ENCODE peak calls at places on chromosomes 4 and X, in seven cellular contexts. B, D, F, G, Z, W and U are unnamed samples.

GRCh38 chrX:104921606-104922205 is 298.8 kb downstream of the TEX13A start:
- DNase-seq in B (no peak), D (no peak), F (no peak), G (no peak), Z (no peak), W (no peak), U (no peak)

GRCh38 chrX:115324194-115324593 is 34.7 kb downstream of the LUZP4 start:
- DNase-seq in B (no peak), D (no peak), F (no peak), G (no peak), Z (no peak), W (no peak), U (no peak)

GRCh38 chr4:72094054-72094780 is 62.4 kb downstream of the NPFFR2 start:
- DNase-seq in B (no peak), D (no peak), F (peak), G (no peak), Z (peak), W (no peak), U (no peak)

GRCh38 chrX:45003080-45003479 is 130.1 kb downstream of the KDM6A start:
- DNase-seq in B (no peak), D (no peak), F (no peak), G (no peak), Z (no peak), W (no peak), U (no peak)

GRCh38 chr4:108118505-108118904 is 50.2 kb downstream of the LEF1 start:
- DNase-seq in B (no peak), D (no peak), F (no peak), G (no peak), Z (no peak), W (no peak), U (no peak)

GRCh38 chr4:6449335-6449734 is 23.1 kb downstream of the PPP2R2C start:
- DNase-seq in B (no peak), D (no peak), F (no peak), G (no peak), Z (no peak), W (no peak), U (no peak)

GRCh38 chr4:70666369-70666768 is at the start of gene JCHAIN:
- DNase-seq in B (no peak), D (no peak), F (no peak), G (no peak), Z (no peak), W (no peak), U (no peak)

GRCh38 chr4:19241845-19242244 is 1009.9 kb upstream of the SLIT2 start:
- DNase-seq in B (no peak), D (no peak), F (no peak), G (no peak), Z (no peak), W (no peak), U (no peak)

GRCh38 chr4:89708903-89709361 is 128.0 kb downstream of the SNCA start:
- DNase-seq in B (no peak), D (no peak), F (no peak), G (no peak), Z (no peak), W (no peak), U (peak)

GRCh38 chrX:119482497-119483480 is 14.5 kb downstream of the SLC25A5 start:
- DNase-seq in B (no peak), D (peak), F (peak), G (peak), Z (peak), W (peak), U (no peak)

GRCh38 chr4:83177182-83177581 is 62.7 kb upstream of the PLAC8 start:
- DNase-seq in B (no peak), D (no peak), F (no peak), G (no peak), Z (no peak), W (no peak), U (no peak)

GRCh38 chr4:8320386-8320750 is 50.8 kb downstream of the HTRA3 start:
- DNase-seq in B (peak), D (no peak), F (no peak), G (no peak), Z (no peak), W (no peak), U (no peak)

GRCh38 chr4:17667653-17668201 is 53.3 kb downstream of the MED28 start:
- DNase-seq in B (no peak), D (no peak), F (no peak), G (no peak), Z (no peak), W (no peak), U (no peak)

GRCh38 chrX:11597479-11597878 is 68.2 kb downstream of the ARHGAP6 start:
- DNase-seq in B (no peak), D (no peak), F (no peak), G (no peak), Z (no peak), W (no peak), U (no peak)

GRCh38 chrX:13646154-13646549 is 6.8 kb upstream of the TCEANC start:
- DNase-seq in B (no peak), D (no peak), F (peak), G (no peak), Z (peak), W (no peak), U (no peak)

GRCh38 chrX:133375558-133376340 is 39.5 kb downstream of the GPC4 start:
- DNase-seq in B (no peak), D (no peak), F (no peak), G (no peak), Z (no peak), W (no peak), U (no peak)

GRCh38 chr4:172177382-172177781 is 364.2 kb downstream of the GALNTL6 start:
- DNase-seq in B (no peak), D (no peak), F (no peak), G (no peak), Z (no peak), W (no peak), U (no peak)

GRCh38 chrX:40966204-40966820 is 118.9 kb upstream of the USP9X start:
- DNase-seq in B (no peak), D (no peak), F (no peak), G (no peak), Z (no peak), W (no peak), U (no peak)

GRCh38 chrX:154502989-154503388 is 12.6 kb upstream of the SLC10A3 start:
- DNase-seq in B (no peak), D (no peak), F (no peak), G (no peak), Z (no peak), W (no peak), U (no peak)

GRCh38 chrX:130079824-130080406 is 30.4 kb downstream of the ELF4 start:
- DNase-seq in B (no peak), D (no peak), F (peak), G (peak), Z (peak), W (peak), U (peak)

GRCh38 chrX:21723097-21723496 is 34.8 kb downstream of the SMPX start:
- DNase-seq in B (no peak), D (no peak), F (no peak), G (no peak), Z (no peak), W (no peak), U (no peak)

GRCh38 chr4:40722576-40723161 is 27.1 kb upstream of the NSUN7 start:
- DNase-seq in B (no peak), D (no peak), F (no peak), G (no peak), Z (no peak), W (no peak), U (no peak)

GRCh38 chr4:67558493-67558892 is at the start of gene STAP1:
- DNase-seq in B (no peak), D (no peak), F (no peak), G (no peak), Z (no peak), W (no peak), U (no peak)

GRCh38 chrX:30065226-30065625 is 150.1 kb upstream of the MAGEB2 start:
- DNase-seq in B (no peak), D (no peak), F (no peak), G (no peak), Z (no peak), W (no peak), U (peak)

GRCh38 chrX:121763671-121764070 is 716.3 kb downstream of the GLUD2 start:
- DNase-seq in B (no peak), D (no peak), F (no peak), G (no peak), Z (no peak), W (no peak), U (no peak)

GRCh38 chrX:153933751-153934472 is 925 bp downstream of the NAA10 start:
- DNase-seq in B (no peak), D (no peak), F (no peak), G (no peak), Z (no peak), W (no peak), U (no peak)

GRCh38 chrX:69457756-69458155 is 46.4 kb upstream of the NALF2 start:
- DNase-seq in B (no peak), D (no peak), F (no peak), G (no peak), Z (no peak), W (no peak), U (no peak)

GRCh38 chr4:8891255-8891645 is 19.6 kb upstream of the HMX1 start:
- DNase-seq in B (no peak), D (no peak), F (no peak), G (no peak), Z (no peak), W (no peak), U (no peak)

GRCh38 chrX:115344885-115345653 is 55.6 kb downstream of the LUZP4 start:
- DNase-seq in B (no peak), D (no peak), F (peak), G (peak), Z (peak), W (no peak), U (peak)

GRCh38 chrX:1334854-1335253 is 1.7 kb upstream of the IL3RA start:
- DNase-seq in B (no peak), D (no peak), F (no peak), G (no peak), Z (no peak), W (no peak), U (no peak)